ENCODE peak calls at places on chromosomes 4 and X, in five cellular contexts. O is GM23338; J is CD4-positive, alpha-beta memory T cell; P is gastrocnemius medialis; C is dorsolateral prefrontal cortex. M is an unnamed sample.

GRCh38 chr4:123870283-123870876 is 473.8 kb downstream of the SPRY1 start:
- DNase-seq in P (no peak), J (no peak), C (no peak), O (no peak), M (no peak)

GRCh38 chr4:114754616-114755015 is 156.0 kb downstream of the UGT8 start:
- DNase-seq in C (no peak), P (no peak), O (no peak), J (no peak), M (no peak)

GRCh38 chr4:155514628-155515027 is 137.9 kb upstream of the MAP9 start:
- DNase-seq in P (no peak), J (no peak), C (no peak), O (no peak), M (no peak)

GRCh38 chr4:4837316-4837715 is 22.1 kb upstream of the MSX1 start:
- DNase-seq in P (no peak), J (no peak), C (no peak), O (no peak), M (no peak)

GRCh38 chrX:16882188-16882587 is 12.0 kb upstream of the RBBP7 start:
- DNase-seq in J (peak), O (no peak), C (no peak), P (peak), M (no peak)

GRCh38 chr4:1285790-1286553 is 3.7 kb upstream of the MAEA start:
- DNase-seq in C (no peak), P (no peak), J (peak), O (peak), M (no peak)

GRCh38 chr4:107997794-107998193 is 8.1 kb downstream of the HADH start:
- DNase-seq in J (no peak), P (peak), O (no peak), C (no peak), M (no peak)

GRCh38 chrX:155314260-155314659 is 20.2 kb downstream of the CLIC2 start:
- DNase-seq in C (no peak), O (peak), J (no peak), P (no peak), M (no peak)

GRCh38 chr4:3836802-3837601 is 70.8 kb downstream of the ADRA2C start:
- DNase-seq in J (no peak), O (peak), P (no peak), C (no peak), M (no peak)

GRCh38 chr4:13615162-13615561 is 12.4 kb downstream of the BOD1L1 start:
- DNase-seq in O (no peak), J (no peak), P (no peak), C (no peak), M (no peak)
- H3K4me3 ChIP-seq in O (no peak), J (no peak), P (no peak), C (no peak), M (no peak)

GRCh38 chr4:26858035-26858918 is 2.4 kb upstream of the STIM2 start:
- DNase-seq in O (no peak), C (no peak), J (no peak), P (no peak), M (no peak)
- H3K4me3 ChIP-seq in O (peak), C (peak), J (peak), P (peak), M (peak)

DNA sequence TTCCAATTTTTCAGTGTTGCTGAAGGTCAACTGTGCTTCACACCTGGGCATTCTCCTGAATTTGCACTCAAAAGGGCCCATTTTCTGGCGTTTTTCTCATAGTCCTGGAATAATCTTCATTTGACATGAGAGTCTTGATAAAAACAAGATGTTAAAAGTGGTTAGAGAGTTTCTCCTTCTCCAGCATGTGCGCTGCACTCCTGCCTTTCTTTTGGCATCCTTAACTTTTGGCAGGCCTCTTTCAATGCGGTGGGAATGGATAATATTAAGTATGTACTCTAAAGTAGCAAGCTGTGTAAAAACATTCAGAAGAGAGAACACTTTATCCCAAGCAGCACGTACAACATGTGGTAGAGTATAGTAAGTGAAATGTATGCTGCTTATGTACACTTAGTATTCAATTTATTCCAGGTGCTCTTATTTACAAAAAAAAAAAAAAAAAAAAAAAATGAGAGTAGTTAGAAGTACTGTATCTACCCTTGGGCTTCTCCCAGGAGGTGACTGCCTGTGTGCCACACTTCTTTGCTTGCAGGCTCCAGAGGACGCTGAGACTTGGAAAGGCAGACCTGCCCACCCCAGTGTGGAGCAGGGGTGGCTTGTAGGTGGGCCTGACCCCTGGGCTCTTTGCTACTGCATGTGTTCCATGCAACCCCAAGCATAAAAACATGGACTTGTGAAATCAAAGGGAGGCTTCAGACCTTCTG is 3.9 kb downstream of the FGF2 start:
- DNase-seq in J (no peak), P (no peak), C (no peak), O (no peak), M (no peak)
- H3K4me3 ChIP-seq in J (no peak), P (no peak), C (no peak), O (peak), M (no peak)

GRCh38 chrX:71096702-71097032 is 1.0 kb downstream of the FOXO4 start:
- DNase-seq in O (no peak), J (no peak), C (no peak), P (no peak), M (no peak)
- H3K4me3 ChIP-seq in O (peak), J (no peak), C (peak), P (peak), M (peak)

GRCh38 chr4:112252234-112252633 is 20.6 kb downstream of the AP1AR start:
- DNase-seq in J (no peak), P (no peak), O (no peak), C (no peak), M (no peak)

GRCh38 chr4:112245383-112245782 is 13.8 kb downstream of the AP1AR start:
- DNase-seq in C (no peak), J (no peak), O (no peak), P (no peak), M (no peak)

GRCh38 chr4:112253382-112254000 is 21.9 kb downstream of the AP1AR start:
- DNase-seq in C (no peak), O (peak), J (no peak), P (no peak), M (no peak)

GRCh38 chr4:112247021-112247420 is 15.4 kb downstream of the AP1AR start:
- DNase-seq in P (no peak), C (no peak), J (no peak), O (no peak), M (no peak)

DNA sequence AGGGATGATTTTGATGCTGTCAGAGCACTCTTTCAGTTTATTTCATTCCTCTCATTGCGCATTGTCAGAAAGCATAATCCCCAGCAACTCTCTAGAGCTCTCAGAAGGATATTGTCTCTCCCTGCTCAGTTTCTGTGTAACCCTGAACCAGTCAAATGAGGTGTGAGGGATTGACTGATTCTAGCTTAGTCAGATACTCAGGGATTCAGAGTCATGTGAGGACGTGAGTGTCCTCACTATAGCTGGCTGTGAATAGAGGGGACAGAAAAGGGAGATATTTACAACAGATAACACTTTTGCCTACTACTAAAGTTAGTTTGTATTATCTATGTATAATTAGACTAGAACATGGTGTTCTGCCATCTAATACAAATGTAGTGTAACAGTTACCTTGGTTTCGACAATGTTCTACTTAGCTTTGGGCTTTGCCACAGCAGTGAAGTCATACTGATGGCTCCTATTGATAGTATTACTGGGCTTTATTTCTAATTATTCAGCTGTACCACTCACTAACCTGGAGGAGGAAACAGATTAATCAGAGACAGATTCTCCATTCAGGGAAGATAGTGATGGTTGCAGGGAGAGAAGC is 19.6 kb downstream of the AP1AR start:
- DNase-seq in O (no peak), J (no peak), P (peak), C (no peak), M (no peak)
- H3K4me3 ChIP-seq in O (no peak), J (no peak), P (no peak), C (no peak), M (no peak)

GRCh38 chrX:30875957-30876356 is 13.1 kb downstream of the TAB3 start:
- DNase-seq in C (no peak), O (no peak), P (no peak), J (no peak), M (no peak)
- H3K4me3 ChIP-seq in C (no peak), O (no peak), P (no peak), J (no peak), M (no peak)

DNA sequence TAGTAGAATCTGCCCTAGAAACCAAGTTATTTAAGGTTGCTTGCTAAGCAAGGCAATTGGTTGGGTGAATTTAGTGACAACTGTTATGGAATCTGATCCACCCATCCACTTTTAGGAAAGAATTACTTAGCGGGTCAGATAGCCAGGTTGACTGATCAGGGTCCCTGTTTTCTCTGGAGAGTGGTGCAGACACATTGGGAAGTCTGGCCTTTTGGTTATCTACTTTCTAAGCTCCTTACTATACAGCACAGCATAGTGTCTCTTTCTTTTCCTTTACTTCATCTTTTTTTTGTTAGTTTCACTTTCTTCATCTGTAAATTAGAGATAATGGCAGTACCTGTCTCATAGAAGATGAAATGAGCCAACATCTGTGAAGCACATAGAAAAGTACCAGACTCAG is 7.4 kb downstream of the HERC3 start:
- DNase-seq in O (no peak), P (no peak), J (no peak), C (no peak), M (no peak)
- H3K4me3 ChIP-seq in O (no peak), P (no peak), J (no peak), C (peak), M (peak)

GRCh38 chr4:110621839-110622751 is 782 bp downstream of the PITX2 start:
- DNase-seq in C (no peak), P (no peak), J (no peak), O (peak), M (no peak)

GRCh38 chr4:110624904-110625494 is 2.1 kb upstream of the PITX2 start:
- DNase-seq in P (no peak), J (no peak), C (no peak), O (no peak), M (no peak)

GRCh38 chr4:110622841-110623709 is at the start of gene PITX2:
- DNase-seq in J (no peak), O (peak), C (no peak), P (peak), M (no peak)

GRCh38 chr4:110624016-110624770 is 1.3 kb upstream of the PITX2 start:
- DNase-seq in P (no peak), O (peak), C (no peak), J (no peak), M (no peak)

GRCh38 chr4:110623710-110624015 is 786 bp upstream of the PITX2 start:
- DNase-seq in P (no peak), J (no peak), C (no peak), O (peak), M (no peak)
- H3K4me3 ChIP-seq in P (peak), J (no peak), C (no peak), O (peak), M (no peak)

M was measured in effector memory CD4-positive, alpha-beta T cell.